ENCODE peak calls at places on chromosomes 4 and X, in eight cellular contexts. V is GM13976, J is GM12865, Y is endothelial cell, A is progenitor cell of endocrine pancreas, H is fibroblast of mammary gland, Q is natural killer cell, O is upper lobe of right lung. X is an unnamed sample.
A peak's percentile ranks its signal among the peaks of the same experiment; 100 is the strongest.

GRCh38 chr4:95360911-95361695 is 187.7 kb downstream of the UNC5C start:
- DNase-seq in V (no peak), J (no peak), Y (no peak), A (no peak), H (no peak), Q (no peak), O (no peak), X (no peak)

GRCh38 chr4:62901101-62901500 is 1508.1 kb downstream of the TECRL start:
- DNase-seq in V (no peak), J (no peak), Y (no peak), A (no peak), H (no peak), Q (no peak), O (no peak), X (no peak)

GRCh38 chr4:5959221-5959982 is 58.8 kb downstream of the C4orf50 start:
- DNase-seq in V (no peak), J (no peak), Y (no peak), A (no peak), H (no peak), Q (no peak), O (peak; percentile 49), X (no peak)

GRCh38 chr4:111979921-111980320 is 165.3 kb upstream of the FAM241A start:
- DNase-seq in V (no peak), J (no peak), Y (no peak), A (no peak), H (peak; percentile 30), Q (no peak), O (no peak), X (no peak)

GRCh38 chrX:78746496-78746895 is 1.0 kb upstream of the LPAR4 start:
- DNase-seq in V (no peak), J (no peak), Y (no peak), A (no peak), H (no peak), Q (no peak), O (no peak), X (no peak)

GRCh38 chr4:85741921-85742591 is 267.1 kb downstream of the ARHGAP24 start:
- DNase-seq in V (no peak), J (no peak), Y (no peak), A (no peak), H (no peak), Q (no peak), O (no peak), X (no peak)

GRCh38 chrX:9644335-9644734 is 121.3 kb downstream of the GPR143 start:
- DNase-seq in V (peak; percentile 29), J (peak; percentile 68), Y (no peak), A (no peak), H (no peak), Q (peak; percentile 47), O (no peak), X (peak; percentile 16)

GRCh38 chr4:69617083-69617694 is 22.3 kb downstream of the UGT2A2 start:
- DNase-seq in V (no peak), J (peak; percentile 40), Y (peak; percentile 30), A (no peak), H (peak; percentile 43), Q (no peak), O (no peak), X (no peak)

GRCh38 chrX:40268126-40268525 is 170.4 kb upstream of the BCOR start:
- DNase-seq in V (no peak), J (no peak), Y (no peak), A (no peak), H (peak; percentile 24), Q (no peak), O (no peak), X (no peak)

GRCh38 chrX:47316276-47317025 is 53.9 kb upstream of the ZNF157 start:
- DNase-seq in V (no peak), J (peak; percentile 1), Y (peak; percentile 7), A (peak; percentile 24), H (no peak), Q (no peak), O (no peak), X (no peak)

GRCh38 chr4:84796388-84796787 is 170.1 kb downstream of the WDFY3 start:
- DNase-seq in V (no peak), J (no peak), Y (no peak), A (no peak), H (no peak), Q (no peak), O (no peak), X (no peak)

GRCh38 chrX:24396930-24397277 is 36.5 kb downstream of the SUPT20HL1 start:
- DNase-seq in V (no peak), J (no peak), Y (no peak), A (no peak), H (no peak), Q (no peak), O (no peak), X (no peak)

GRCh38 chrX:3990569-3990968 is 277.1 kb upstream of the PRKX start:
- DNase-seq in V (no peak), J (no peak), Y (no peak), A (no peak), H (no peak), Q (no peak), O (no peak), X (no peak)

GRCh38 chr4:5842456-5842855 is 50.4 kb downstream of the CRMP1 start:
- DNase-seq in V (no peak), J (no peak), Y (no peak), A (no peak), H (no peak), Q (no peak), O (no peak), X (no peak)

GRCh38 chr4:2750719-2751605 is 5.2 kb downstream of the TNIP2 start:
- DNase-seq in V (no peak), J (no peak), Y (no peak), A (no peak), H (no peak), Q (no peak), O (no peak), X (no peak)

GRCh38 chr4:107989537-107990386 is at the start of gene HADH:
- DNase-seq in V (peak; percentile 97), J (peak; percentile 95), Y (peak; percentile 94), A (peak; percentile 86), H (peak; percentile 84), Q (peak; percentile 97), O (peak; percentile 96), X (peak; percentile 97)

GRCh38 chr4:44237643-44238042 is 211.0 kb downstream of the KCTD8 start:
- DNase-seq in V (no peak), J (no peak), Y (no peak), A (no peak), H (no peak), Q (no peak), O (no peak), X (no peak)

GRCh38 chrX:72306085-72306801 is 529 bp upstream of the CITED1 start:
- DNase-seq in V (peak; percentile 29), J (no peak), Y (no peak), A (no peak), H (no peak), Q (no peak), O (no peak), X (peak; percentile 19)

GRCh38 chrX:142005532-142005931 is 101.8 kb downstream of the MAGEC1 start:
- DNase-seq in V (no peak), J (no peak), Y (no peak), A (no peak), H (no peak), Q (no peak), O (no peak), X (no peak)

GRCh38 chrX:142001934-142002333 is 98.2 kb downstream of the MAGEC1 start:
- DNase-seq in V (no peak), J (no peak), Y (no peak), A (no peak), H (no peak), Q (no peak), O (no peak), X (no peak)
- TF ChIP-seq CTCF in V (no peak), J (no peak), Y (no peak), A (no peak), H (no peak), Q (no peak), O (no peak), X (no peak)

DNA sequence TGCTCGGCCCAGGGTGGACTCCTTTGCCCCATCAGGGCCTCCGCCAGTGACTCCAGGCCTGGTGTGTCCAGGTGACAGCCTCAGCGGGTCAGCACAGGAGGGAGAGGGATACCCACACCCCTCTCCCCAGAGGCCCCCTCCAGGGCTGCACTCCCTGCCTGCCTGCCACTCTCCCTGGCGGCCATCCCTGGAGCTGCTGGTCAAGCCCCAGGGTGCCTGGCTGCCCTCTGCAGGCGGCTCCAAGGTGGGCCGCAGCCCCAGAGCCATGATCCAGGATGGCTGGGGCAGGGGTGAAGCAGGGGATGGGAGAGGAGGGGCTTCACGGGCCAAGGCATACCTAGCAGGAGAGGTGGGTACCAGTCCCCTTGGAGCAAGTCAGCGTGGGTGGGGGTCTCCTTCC is 3.8 kb downstream of the FGFRL1 start:
- DNase-seq in V (no peak), J (no peak), Y (no peak), A (no peak), H (no peak), Q (no peak), O (no peak), X (no peak)
- TF ChIP-seq CTCF in V (no peak), J (peak; percentile 2), Y (no peak), A (peak; percentile 43), H (no peak), Q (no peak), O (no peak), X (no peak)

GRCh38 chrX:45295587-45295986 is 94.9 kb upstream of the DIPK2B start:
- DNase-seq in V (no peak), J (no peak), Y (no peak), A (no peak), H (peak; percentile 60), Q (no peak), O (no peak), X (no peak)

DNA sequence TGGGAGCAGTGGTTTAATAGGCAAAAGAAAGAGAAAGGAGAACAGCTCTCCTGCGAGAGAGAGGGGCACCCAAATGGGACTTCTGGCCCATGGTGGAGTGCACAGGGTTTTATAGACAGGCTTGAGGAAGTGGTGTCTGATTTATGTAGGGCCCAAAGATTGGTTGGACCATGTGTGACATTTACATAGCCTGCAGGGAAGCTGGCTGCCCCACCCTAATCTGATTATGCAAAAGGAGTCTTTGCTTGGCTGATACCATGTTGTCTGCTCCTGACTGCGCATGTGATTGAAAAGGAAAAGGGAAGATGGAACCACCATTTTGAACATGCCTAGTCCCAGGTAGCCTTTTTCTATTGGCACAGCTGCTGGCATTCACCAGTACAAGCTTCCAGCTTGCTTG is 100.0 kb upstream of the DIPK2B start:
- DNase-seq in V (no peak), J (no peak), Y (no peak), A (no peak), H (no peak), Q (no peak), O (no peak), X (no peak)
- TF ChIP-seq CTCF in V (no peak), J (no peak), Y (no peak), A (no peak), H (no peak), Q (no peak), O (no peak), X (no peak)

DNA sequence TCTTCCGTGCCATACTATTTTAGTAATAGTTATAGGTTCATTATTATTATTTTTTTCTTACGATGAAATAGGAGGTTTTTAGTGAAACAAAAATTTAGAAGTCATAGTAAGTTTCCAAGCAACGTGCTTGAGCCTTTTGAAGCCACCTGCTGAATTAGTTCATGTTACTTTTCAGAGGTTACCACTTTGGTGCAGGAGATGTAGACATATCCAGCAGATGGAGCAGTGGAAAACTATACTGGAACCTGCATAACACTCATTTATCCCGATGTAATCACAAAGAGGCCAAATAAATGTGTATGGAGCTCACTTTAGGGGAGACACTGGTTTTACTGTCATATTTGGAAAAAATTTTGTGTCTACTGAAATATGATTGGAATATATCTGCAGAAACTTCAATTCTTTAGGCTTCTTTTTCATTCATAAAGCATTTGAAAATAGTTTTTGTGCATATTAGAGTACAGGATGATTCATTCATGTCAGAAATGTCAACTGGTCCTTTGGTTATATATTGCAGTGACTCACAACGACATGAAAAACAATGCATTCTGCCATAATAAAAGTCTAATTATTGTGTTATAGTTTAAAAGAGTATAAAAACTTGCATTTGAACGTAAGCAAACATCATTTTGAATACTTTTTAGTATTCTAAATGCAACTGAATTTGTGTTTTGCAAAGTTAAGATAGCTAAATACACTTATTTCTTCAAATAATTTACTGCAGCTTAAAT is 2182.9 kb upstream of the TENM3 start:
- DNase-seq in V (peak; percentile 24), J (peak; percentile 5), Y (no peak), A (no peak), H (peak; percentile 2), Q (no peak), O (no peak), X (no peak)
- TF ChIP-seq CTCF in V (peak; percentile 12), J (no peak), Y (no peak), A (peak; percentile 31), H (no peak), Q (no peak), O (no peak), X (no peak)

X was measured in activated B cell treated with CpG ODN at 0.5 μM for 24 hours.